ENCODE peak calls at places on chromosomes 16 and 17, in seven cellular contexts. I, S, B, K, L, X and G are unnamed samples.

GRCh38 chr16:85082553-85083050 is 29.7 kb downstream of the CIBAR2 start:
- DNase-seq in K (no peak), B (no peak), L (peak), X (no peak), S (no peak), I (no peak), G (no peak)

GRCh38 chr17:29778936-29779811 is 150.9 kb downstream of the SSH2 start:
- DNase-seq in I (peak), S (peak), B (no peak), L (peak), K (no peak), X (peak), G (peak)

GRCh38 chr17:34588266-34588665 is 8.9 kb downstream of the TMEM132E start:
- DNase-seq in S (no peak), B (no peak), L (no peak), K (no peak), X (no peak), I (no peak), G (no peak)

GRCh38 chr16:49619811-49620157 is 236.1 kb downstream of the ZNF423 start:
- DNase-seq in I (no peak), B (no peak), L (no peak), S (no peak), K (no peak), X (no peak), G (no peak)

GRCh38 chr17:41810659-41811548 is 845 bp downstream of the P3H4 start:
- DNase-seq in K (no peak), X (no peak), B (no peak), L (peak), S (no peak), I (no peak), G (no peak)

GRCh38 chr16:48353565-48354163 is 31.5 kb downstream of the SIAH1 start:
- DNase-seq in I (peak), B (peak), K (peak), L (peak), S (peak), X (peak), G (peak)

GRCh38 chr16:50709061-50709695 is 15.8 kb downstream of the NOD2 start:
- DNase-seq in K (no peak), B (no peak), S (no peak), L (no peak), X (no peak), I (no peak), G (no peak)

GRCh38 chr16:85392756-85393673 is 220.1 kb upstream of the GSE1 start:
- DNase-seq in B (no peak), X (no peak), S (no peak), K (no peak), I (no peak), L (no peak), G (no peak)

GRCh38 chr16:27233731-27234130 is 30.4 kb downstream of the KDM8 start:
- DNase-seq in K (no peak), I (no peak), X (no peak), B (no peak), L (no peak), S (no peak), G (no peak)

GRCh38 chr16:86874141-86874540 is 295.8 kb downstream of the FOXL1 start:
- DNase-seq in K (no peak), S (no peak), I (peak), X (no peak), L (peak), B (peak), G (no peak)

GRCh38 chr16:85056211-85056748 is 28.7 kb downstream of the KIAA0513 start:
- DNase-seq in K (no peak), X (no peak), B (no peak), L (peak), S (peak), I (no peak), G (no peak)

GRCh38 chr17:80899402-80900268 is 92.0 kb upstream of the CHMP6 start:
- DNase-seq in L (peak), I (peak), S (peak), K (no peak), B (peak), X (no peak), G (no peak)

GRCh38 chr17:80586464-80587228 is 42.0 kb downstream of the RPTOR start:
- DNase-seq in B (no peak), K (no peak), S (peak), I (no peak), L (no peak), X (no peak), G (no peak)

GRCh38 chr16:56732366-56732765 is 2.4 kb downstream of the NUP93 start:
- DNase-seq in L (no peak), B (no peak), I (no peak), X (no peak), S (no peak), K (peak), G (no peak)

GRCh38 chr17:34024303-34025178 is 230.5 kb upstream of the CCL2 start:
- DNase-seq in I (no peak), B (no peak), X (no peak), L (no peak), K (no peak), S (no peak), G (no peak)

GRCh38 chr16:21186326-21186691 is 25.1 kb downstream of the ZP2 start:
- DNase-seq in I (no peak), K (no peak), X (no peak), S (peak), L (no peak), B (no peak), G (no peak)

GRCh38 chr16:26981266-26981938 is 85.3 kb upstream of the C16orf82 start:
- DNase-seq in L (no peak), B (no peak), X (no peak), S (peak), K (no peak), I (no peak), G (no peak)

GRCh38 chr16:84505249-84506156 is 1.0 kb upstream of the MEAK7 start:
- DNase-seq in B (no peak), S (no peak), I (no peak), X (no peak), K (no peak), L (no peak), G (no peak)

GRCh38 chr17:2090804-2091534 is 36.1 kb downstream of the HIC1 start:
- DNase-seq in K (no peak), I (no peak), B (no peak), S (peak), L (peak), X (no peak), G (no peak)

GRCh38 chr17:73308017-73308823 is 3.6 kb downstream of the CDC42EP4 start:
- DNase-seq in S (peak), L (no peak), K (no peak), X (no peak), B (no peak), I (peak), G (no peak)

GRCh38 chr17:9472541-9472940 is 103.1 kb downstream of the STX8 start:
- DNase-seq in L (no peak), S (peak), B (no peak), I (no peak), X (no peak), K (no peak), G (no peak)

GRCh38 chr17:48261297-48261880 is 153.8 kb downstream of the SNX11 start:
- DNase-seq in I (peak), K (no peak), B (peak), S (peak), L (peak), X (peak), G (no peak)

GRCh38 chr16:49608095-49608494 is 234.5 kb downstream of the C16orf78 start:
- DNase-seq in I (no peak), L (peak), S (no peak), K (no peak), X (no peak), B (no peak), G (no peak)

GRCh38 chr17:42509409-42509808 is 26.6 kb upstream of the NAGLU start:
- DNase-seq in X (no peak), L (no peak), K (no peak), S (no peak), B (no peak), I (no peak), G (no peak)

GRCh38 chr17:1957037-1957436 is 68.1 kb downstream of the RTN4RL1 start:
- DNase-seq in S (peak), I (no peak), K (no peak), B (no peak), X (no peak), L (no peak), G (no peak)

GRCh38 chr17:49434821-49435581 is 20.3 kb upstream of the PHB1 start:
- DNase-seq in B (peak), X (peak), K (no peak), I (peak), S (peak), L (peak), G (peak)

GRCh38 chr16:54422159-54422558 is 135.6 kb upstream of the IRX3 start:
- DNase-seq in K (no peak), I (no peak), S (no peak), X (no peak), B (no peak), L (no peak), G (no peak)

GRCh38 chr16:80896778-80897177 is 92.4 kb upstream of the CDYL2 start:
- DNase-seq in K (no peak), L (no peak), S (no peak), X (no peak), B (no peak), I (no peak), G (no peak)

GRCh38 chr16:70430667-70431536 is 8.0 kb downstream of the ST3GAL2 start:
- DNase-seq in S (peak), I (no peak), B (no peak), L (peak), X (peak), K (peak), G (no peak)

GRCh38 chr17:48494335-48494734 is 36.5 kb downstream of the HOXB1 start:
- DNase-seq in I (no peak), X (no peak), K (no peak), B (no peak), L (no peak), S (peak), G (no peak)

GRCh38 chr16:87318158-87318644 is 1.0 kb upstream of the C16orf95 start:
- DNase-seq in L (no peak), I (no peak), X (peak), B (no peak), S (peak), K (no peak), G (no peak)

GRCh38 chr16:70772493-70772892 is 28.5 kb downstream of the VAC14 start:
- DNase-seq in B (no peak), I (no peak), S (peak), K (no peak), X (no peak), L (no peak), G (no peak)

GRCh38 chr16:25692734-25693508 is 1.2 kb downstream of the HS3ST4 start:
- DNase-seq in S (no peak), X (no peak), I (no peak), K (no peak), B (no peak), L (peak), G (no peak)

GRCh38 chr17:4944163-4944553 is 4.1 kb downstream of the RNF167 start:
- DNase-seq in S (no peak), X (no peak), L (peak), I (no peak), B (no peak), K (no peak), G (no peak)

GRCh38 chr17:76018801-76019200 is 8.3 kb downstream of the EVPL start:
- DNase-seq in L (no peak), S (no peak), K (no peak), I (no peak), X (no peak), B (no peak), G (no peak)

GRCh38 chr16:19167710-19168172 is 299 bp upstream of the SYT17 start:
- DNase-seq in I (peak), K (no peak), L (peak), X (peak), B (peak), S (peak), G (no peak)

GRCh38 chr16:19170043-19170655 is 2.1 kb downstream of the SYT17 start:
- DNase-seq in K (no peak), X (no peak), S (no peak), L (no peak), I (no peak), B (no peak), G (no peak)

GRCh38 chr16:19168173-19169080 is at the start of gene SYT17:
- DNase-seq in I (no peak), X (no peak), S (no peak), L (no peak), B (no peak), K (no peak), G (no peak)

GRCh38 chr16:19166500-19166899 is 1.5 kb upstream of the SYT17 start:
- DNase-seq in X (no peak), L (no peak), I (peak), B (no peak), S (no peak), K (no peak), G (no peak)

GRCh38 chr16:19169081-19169639 is 1.1 kb downstream of the SYT17 start:
- DNase-seq in I (no peak), L (no peak), S (no peak), B (no peak), K (no peak), X (no peak), G (no peak)
- H3K4me2 ChIP-seq in I (peak), L (peak), S (no peak), B (peak), K (no peak), X (peak), G (no peak)

DNA sequence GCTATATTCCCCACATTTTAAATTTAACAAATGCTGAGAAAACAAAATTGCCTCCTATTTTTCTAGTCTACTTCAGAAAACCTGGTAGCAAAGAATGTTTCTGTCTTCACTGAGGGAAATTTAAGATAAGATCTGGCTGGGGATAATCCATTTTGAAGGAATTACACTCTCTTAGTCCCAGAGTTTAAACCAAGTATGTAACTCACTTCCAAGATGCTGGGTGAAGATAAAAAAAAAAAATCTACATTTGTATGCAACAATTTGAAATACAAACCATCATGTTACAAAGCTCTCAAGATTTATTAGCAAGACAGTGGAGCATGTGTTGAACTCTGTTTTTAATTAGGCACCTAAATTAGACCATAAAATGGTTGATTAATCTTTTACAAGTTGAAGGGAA is 5.7 kb downstream of the HS3ST3B1 start:
- DNase-seq in K (no peak), L (no peak), I (no peak), B (no peak), S (no peak), X (no peak), G (no peak)
- H3K4me2 ChIP-seq in K (no peak), L (no peak), I (no peak), B (no peak), S (no peak), X (no peak), G (no peak)

GRCh38 chr17:45783593-45784292 is 377 bp upstream of the CRHR1 start:
- DNase-seq in K (no peak), S (no peak), B (no peak), I (no peak), X (no peak), L (peak), G (no peak)

GRCh38 chr17:45784293-45784582 is at the start of gene CRHR1:
- DNase-seq in L (no peak), K (no peak), X (no peak), B (no peak), S (no peak), I (no peak), G (no peak)

GRCh38 chr17:45785373-45786193 is 1.5 kb downstream of the CRHR1 start:
- DNase-seq in L (peak), I (no peak), B (no peak), X (no peak), S (no peak), K (no peak), G (no peak)

GRCh38 chr17:45786349-45786748 is 2.2 kb downstream of the CRHR1 start:
- DNase-seq in B (no peak), L (no peak), S (no peak), I (no peak), X (no peak), K (no peak), G (no peak)

DNA sequence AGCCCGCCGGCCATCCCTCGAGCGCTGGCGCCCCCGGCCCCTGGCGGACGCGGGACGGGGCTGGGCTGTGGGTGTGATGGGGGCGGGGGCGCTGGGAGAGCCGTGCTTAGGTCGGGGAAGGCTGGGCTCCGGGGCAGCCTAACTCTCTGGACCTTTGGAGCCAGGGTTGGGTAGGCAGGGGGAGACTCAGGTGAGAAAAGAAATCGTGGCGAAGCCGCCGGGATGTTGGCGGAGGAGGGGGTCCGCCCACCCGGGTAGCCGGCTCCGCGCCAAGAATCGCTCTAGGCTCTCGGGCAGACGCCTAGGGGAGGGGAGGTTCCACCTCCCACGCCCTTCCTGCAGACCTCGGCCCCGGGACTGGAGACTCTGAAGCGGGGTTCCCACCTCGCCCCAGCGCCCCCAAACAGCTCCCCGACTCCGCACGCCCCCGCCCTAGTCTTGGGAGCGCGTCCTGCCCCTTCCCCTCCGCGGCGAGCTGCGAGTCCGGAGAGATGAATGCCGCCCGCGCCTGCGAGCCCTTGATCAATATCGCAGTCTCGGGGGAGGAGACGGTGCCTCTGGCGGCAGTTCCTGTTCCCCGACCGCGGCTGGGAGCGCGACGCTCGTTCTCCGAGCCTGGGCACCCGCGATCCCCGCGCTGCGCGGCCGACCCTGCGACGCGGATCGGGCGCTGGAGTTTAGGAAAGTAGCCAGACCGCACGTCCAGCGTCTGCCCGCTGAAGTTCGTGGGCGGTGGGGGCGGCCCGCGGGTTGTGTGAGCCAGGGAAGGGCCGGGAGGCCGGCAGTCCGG is 658 bp downstream of the CRHR1 start:
- DNase-seq in K (no peak), B (no peak), I (no peak), L (peak), S (no peak), X (no peak), G (no peak)
- H3K4me2 ChIP-seq in K (peak), B (peak), I (peak), L (peak), S (peak), X (peak), G (peak)

GRCh38 chr17:82305727-82306300 is 11.6 kb downstream of the CD7 start:
- DNase-seq in S (no peak), X (no peak), B (no peak), L (no peak), I (no peak), K (no peak), G (no peak)

GRCh38 chr17:82304826-82305726 is 12.3 kb downstream of the CD7 start:
- DNase-seq in I (no peak), B (no peak), X (no peak), S (no peak), K (no peak), L (no peak), G (no peak)

GRCh38 chr17:82302991-82303943 is 14.1 kb downstream of the CD7 start:
- DNase-seq in L (no peak), S (no peak), K (no peak), X (no peak), B (no peak), I (no peak), G (no peak)

GRCh38 chr17:82302498-82302963 is 14.9 kb downstream of the CD7 start:
- DNase-seq in B (no peak), K (no peak), L (no peak), X (no peak), S (no peak), I (no peak), G (no peak)

GRCh38 chr17:82303944-82304808 is 13.2 kb downstream of the CD7 start:
- DNase-seq in K (no peak), X (no peak), L (no peak), S (no peak), B (no peak), I (no peak), G (no peak)
- H3K4me2 ChIP-seq in K (no peak), X (no peak), L (no peak), S (no peak), B (no peak), I (no peak), G (no peak)

DNA sequence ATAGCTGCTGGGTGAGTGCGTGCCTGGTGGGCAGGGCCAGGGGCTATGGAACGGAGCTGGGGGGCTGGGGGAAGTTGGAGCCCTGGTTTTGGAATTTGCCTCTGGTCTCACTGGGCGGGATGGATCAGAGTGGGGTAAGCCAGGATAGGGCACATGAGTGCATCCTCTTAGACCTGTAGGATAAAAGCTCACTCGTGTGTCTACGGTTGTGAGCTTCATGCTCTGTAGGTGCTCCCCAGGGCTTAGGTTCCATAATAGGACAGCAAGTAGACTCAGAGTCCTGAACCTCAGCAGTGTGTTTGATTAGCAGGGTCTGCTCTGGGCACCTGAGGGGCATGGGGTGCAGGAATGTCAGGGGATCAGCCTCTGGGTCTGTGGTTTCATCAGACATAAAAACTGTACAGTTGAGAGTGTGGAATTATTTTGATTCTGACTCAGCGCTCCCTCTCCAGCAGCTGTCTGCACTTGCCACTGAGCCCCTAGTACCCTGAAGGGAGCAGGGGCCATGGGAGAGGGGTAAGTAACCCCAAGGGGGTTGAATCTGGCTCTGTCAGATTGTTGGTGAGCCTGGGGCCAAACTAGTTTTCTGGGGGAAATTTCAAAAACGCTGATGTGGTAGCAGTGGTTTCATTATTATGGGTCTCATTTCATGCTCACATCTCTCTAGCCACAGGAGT is 84.2 kb upstream of the LGALS9 start:
- DNase-seq in L (no peak), S (peak), K (peak), X (no peak), B (no peak), I (no peak), G (no peak)
- H3K4me2 ChIP-seq in L (no peak), S (no peak), K (peak), X (no peak), B (no peak), I (no peak), G (peak)

GRCh38 chr16:674968-675883 is at the start of gene RHBDL1:
- DNase-seq in L (peak), B (peak), I (no peak), S (peak), X (no peak), K (no peak), G (no peak)

GRCh38 chr16:677306-678190 is 2.1 kb downstream of the RHBDL1 start:
- DNase-seq in X (no peak), K (no peak), S (no peak), L (peak), I (no peak), B (no peak), G (no peak)

GRCh38 chr16:674214-674881 is 1.1 kb upstream of the RHBDL1 start:
- DNase-seq in B (no peak), L (no peak), S (no peak), I (no peak), K (no peak), X (no peak), G (no peak)

GRCh38 chr16:676565-677297 is 1.3 kb downstream of the RHBDL1 start:
- DNase-seq in B (no peak), K (no peak), X (no peak), I (no peak), L (no peak), S (no peak), G (peak)

GRCh38 chr16:675884-676564 is 553 bp downstream of the RHBDL1 start:
- DNase-seq in K (no peak), S (no peak), X (no peak), I (no peak), B (no peak), L (no peak), G (no peak)
- H3K4me2 ChIP-seq in K (no peak), S (peak), X (no peak), I (no peak), B (peak), L (peak), G (peak)